ENCODE peak calls at places on chromosomes 13 and 19, in four cellular contexts. Y is cardiac muscle cell, L is breast epithelium, A is MM.1S. O is an unnamed sample.
A peak's percentile ranks its signal among the peaks of the same experiment; 100 is the strongest.

GRCh38 chr19:56562766-56563165 is 4.5 kb upstream of the ZNF470 start:
- DNase-seq in Y (no peak), L (no peak), A (no peak), O (no peak)

GRCh38 chr13:102913924-102914628 is 68.2 kb downstream of the ERCC5 start:
- DNase-seq in Y (no peak), L (peak; percentile 47), A (no peak), O (no peak)

GRCh38 chr19:38245826-38246498 is 10.2 kb downstream of the PPP1R14A start:
- DNase-seq in Y (no peak), L (peak; percentile 41), A (no peak), O (no peak)

GRCh38 chr19:15216363-15216762 is 15.6 kb upstream of the NOTCH3 start:
- DNase-seq in Y (no peak), L (no peak), A (no peak), O (no peak)

GRCh38 chr19:33404916-33405315 is 31.4 kb downstream of the CEBPG start:
- DNase-seq in Y (no peak), L (no peak), A (no peak), O (no peak)

GRCh38 chr13:99417151-99417820 is 84.0 kb upstream of the TM9SF2 start:
- DNase-seq in Y (no peak), L (no peak), A (no peak), O (no peak)

GRCh38 chr13:109243311-109243951 is 543.0 kb downstream of the IRS2 start:
- DNase-seq in Y (peak; percentile 53), L (peak; percentile 76), A (no peak), O (no peak)

GRCh38 chr13:35092251-35092650 is 150.2 kb downstream of the NBEA start:
- DNase-seq in Y (no peak), L (no peak), A (no peak), O (no peak)

GRCh38 chr19:51025809-51026553 is 435 bp downstream of the KLK11 start:
- DNase-seq in Y (no peak), L (no peak), A (no peak), O (peak; percentile 30)

GRCh38 chr19:2584002-2584401 is 108.1 kb downstream of the GADD45B start:
- DNase-seq in Y (no peak), L (no peak), A (no peak), O (no peak)

GRCh38 chr19:45492627-45493470 is 4.0 kb downstream of the RTN2 start:
- DNase-seq in Y (peak; percentile 90), L (peak; percentile 66), A (no peak), O (no peak)

GRCh38 chr13:27973956-27974662 is 5.0 kb upstream of the CDX2 start:
- DNase-seq in Y (no peak), L (no peak), A (no peak), O (no peak)

GRCh38 chr13:34104853-34105252 is 286.9 kb downstream of the RFC3 start:
- DNase-seq in Y (no peak), L (no peak), A (no peak), O (no peak)

GRCh38 chr13:73167046-73167820 is 108.4 kb downstream of the KLF5 start:
- DNase-seq in Y (no peak), L (no peak), A (no peak), O (no peak)

GRCh38 chr13:37175996-37176395 is 70.5 kb upstream of the CSNK1A1L start:
- DNase-seq in Y (no peak), L (no peak), A (no peak), O (no peak)

GRCh38 chr13:88623150-88623549 is 952.0 kb downstream of the SLITRK5 start:
- DNase-seq in Y (no peak), L (no peak), A (no peak), O (no peak)

GRCh38 chr13:97274782-97275252 is 52.7 kb downstream of the MBNL2 start:
- DNase-seq in Y (no peak), L (no peak), A (no peak), O (no peak)

GRCh38 chr19:28862238-28862637 is 350.7 kb downstream of the UQCRFS1 start:
- DNase-seq in Y (no peak), L (no peak), A (no peak), O (no peak)

GRCh38 chr13:49218493-49219051 is 1.6 kb upstream of the MLNR start:
- DNase-seq in Y (peak; percentile 18), L (no peak), A (no peak), O (no peak)

GRCh38 chr13:76512676-76513277 is 373.4 kb downstream of the KCTD12 start:
- DNase-seq in Y (no peak), L (no peak), A (no peak), O (no peak)

GRCh38 chr13:39897636-39898035 is 242.2 kb downstream of the COG6 start:
- DNase-seq in Y (no peak), L (no peak), A (no peak), O (no peak)

GRCh38 chr19:7705387-7706187 is 3.7 kb upstream of the FCER2 start:
- DNase-seq in Y (no peak), L (peak; percentile 18), A (no peak), O (no peak)

GRCh38 chr13:30862707-30863106 is 43.4 kb upstream of the MEDAG start:
- DNase-seq in Y (no peak), L (peak; percentile 51), A (no peak), O (no peak)

GRCh38 chr19:32322541-32322940 is 22.9 kb upstream of the ZNF507 start:
- DNase-seq in Y (no peak), L (no peak), A (no peak), O (no peak)

GRCh38 chr19:32330149-32330548 is 15.3 kb upstream of the ZNF507 start:
- DNase-seq in Y (peak; percentile 41), L (no peak), A (no peak), O (no peak)

GRCh38 chr19:32318884-32319520 is 26.4 kb upstream of the ZNF507 start:
- DNase-seq in Y (peak; percentile 42), L (no peak), A (no peak), O (no peak)

DNA sequence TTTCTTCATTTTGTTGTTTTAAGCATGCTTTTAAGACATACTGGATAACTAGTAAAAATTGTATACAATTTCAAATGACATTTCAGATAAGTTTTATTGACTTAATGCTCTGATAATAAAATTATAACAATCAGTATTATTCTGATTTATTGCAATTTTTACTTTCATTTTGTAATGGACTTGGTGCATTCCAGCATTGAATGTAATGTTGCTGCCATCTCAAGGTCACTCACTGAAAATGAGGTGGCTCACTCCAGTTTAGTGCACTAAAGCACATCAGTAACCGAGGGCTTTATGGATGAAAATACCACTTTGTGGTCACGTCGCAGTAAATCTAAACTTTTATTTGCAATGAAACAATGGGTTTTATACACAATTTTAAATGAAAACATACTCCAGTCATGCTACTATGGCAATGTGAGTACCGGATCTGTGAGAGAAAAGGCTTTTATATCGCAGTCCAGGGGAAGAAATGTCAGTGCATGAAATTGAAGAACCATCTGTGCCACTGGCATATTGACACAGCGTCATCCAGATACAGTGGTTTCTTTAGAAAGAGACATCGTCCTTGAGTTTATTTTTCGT is 20.7 kb upstream of the ZNF507 start:
- DNase-seq in Y (no peak), L (no peak), A (peak; percentile 45), O (no peak)
- TF ChIP-seq CTCF in Y (peak; percentile 31), L (no peak), A (peak; percentile 32), O (no peak)

DNA sequence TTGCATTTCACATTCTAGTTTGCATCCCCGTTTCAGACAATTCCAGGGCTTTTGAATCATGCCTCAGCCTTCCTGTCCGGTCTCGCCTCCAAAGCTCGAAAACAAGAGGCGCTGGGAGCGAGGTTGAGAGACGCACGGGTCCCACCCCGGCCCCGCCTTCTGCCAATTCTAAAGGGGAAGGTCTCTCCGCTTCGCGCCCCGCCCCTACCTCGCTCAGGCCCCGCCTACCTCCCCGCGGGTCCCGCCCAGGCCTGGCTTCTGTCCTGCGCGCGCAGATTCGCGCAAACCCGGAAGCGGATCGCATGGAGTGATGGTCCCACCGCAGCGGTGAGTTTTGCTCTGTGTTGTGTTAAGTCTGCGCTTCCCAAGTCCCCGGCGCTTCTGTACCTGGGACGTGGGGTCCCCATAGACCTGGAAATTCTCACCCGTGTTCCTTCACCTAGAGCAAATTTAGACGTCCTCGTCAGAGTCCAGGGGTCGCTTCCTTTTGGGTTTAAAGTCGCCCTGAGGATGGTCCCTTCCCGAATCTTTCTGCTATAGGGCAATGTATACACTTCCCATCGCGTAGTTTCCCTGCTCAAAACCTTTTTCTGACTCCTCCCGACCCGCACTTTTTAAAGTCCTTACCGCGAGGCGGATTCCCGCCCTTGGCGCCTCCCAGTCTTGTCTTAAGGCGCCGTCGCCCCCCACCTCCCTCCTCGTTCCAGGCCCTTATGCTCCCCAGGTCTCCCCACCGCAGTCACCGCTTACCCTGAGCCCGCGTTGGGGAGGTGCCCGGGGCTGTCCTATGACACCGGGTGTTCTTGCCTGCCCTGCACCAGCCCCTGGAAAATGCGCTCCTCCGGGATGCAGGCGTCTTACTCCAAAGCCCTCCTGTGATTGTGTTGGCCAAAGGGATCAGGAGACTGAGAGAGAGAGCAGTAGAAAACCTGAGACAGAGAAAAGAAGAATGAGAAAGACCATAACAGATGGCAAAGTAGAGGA is at the start of gene ZNF845:
- DNase-seq in Y (peak; percentile 93), L (peak; percentile 91), A (peak; percentile 63), O (peak; percentile 94)
- H3K27ac ChIP-seq in Y (peak within 1 kb of the TSS; percentile 49), L (peak within 1 kb of the TSS; percentile 57), A (no peak within 1 kb of the TSS), O (no peak within 1 kb of the TSS)

GRCh38 chr19:9913237-9914000 is 22.9 kb downstream of the OLFM2 start:
- DNase-seq in Y (peak; percentile 71), L (no peak), A (no peak), O (no peak)

GRCh38 chr19:9914001-9914314 is 22.4 kb downstream of the OLFM2 start:
- DNase-seq in Y (no peak), L (no peak), A (no peak), O (peak; percentile 67)

GRCh38 chr19:9916719-9917118 is 19.6 kb downstream of the OLFM2 start:
- DNase-seq in Y (no peak), L (no peak), A (no peak), O (no peak)

GRCh38 chr19:9912551-9913236 is 23.6 kb downstream of the OLFM2 start:
- DNase-seq in Y (no peak), L (no peak), A (no peak), O (no peak)

GRCh38 chr19:9914315-9915207 is 21.8 kb downstream of the OLFM2 start:
- DNase-seq in Y (peak; percentile 89), L (peak; percentile 58), A (peak; percentile 70), O (peak; percentile 83)
- TF ChIP-seq CTCF in Y (peak; percentile 64), L (no peak), A (peak; percentile 49), O (peak; percentile 36)

GRCh38 chr13:112905990-112906641 is 62.9 kb upstream of the MCF2L start:
- DNase-seq in Y (no peak), L (peak; percentile 54), A (peak; percentile 48), O (no peak)
- H3K27ac ChIP-seq in Y (no peak overlapping the region), L (peak overlapping the region; percentile 67), A (peak overlapping the region; percentile 1), O (no peak overlapping the region)

DNA sequence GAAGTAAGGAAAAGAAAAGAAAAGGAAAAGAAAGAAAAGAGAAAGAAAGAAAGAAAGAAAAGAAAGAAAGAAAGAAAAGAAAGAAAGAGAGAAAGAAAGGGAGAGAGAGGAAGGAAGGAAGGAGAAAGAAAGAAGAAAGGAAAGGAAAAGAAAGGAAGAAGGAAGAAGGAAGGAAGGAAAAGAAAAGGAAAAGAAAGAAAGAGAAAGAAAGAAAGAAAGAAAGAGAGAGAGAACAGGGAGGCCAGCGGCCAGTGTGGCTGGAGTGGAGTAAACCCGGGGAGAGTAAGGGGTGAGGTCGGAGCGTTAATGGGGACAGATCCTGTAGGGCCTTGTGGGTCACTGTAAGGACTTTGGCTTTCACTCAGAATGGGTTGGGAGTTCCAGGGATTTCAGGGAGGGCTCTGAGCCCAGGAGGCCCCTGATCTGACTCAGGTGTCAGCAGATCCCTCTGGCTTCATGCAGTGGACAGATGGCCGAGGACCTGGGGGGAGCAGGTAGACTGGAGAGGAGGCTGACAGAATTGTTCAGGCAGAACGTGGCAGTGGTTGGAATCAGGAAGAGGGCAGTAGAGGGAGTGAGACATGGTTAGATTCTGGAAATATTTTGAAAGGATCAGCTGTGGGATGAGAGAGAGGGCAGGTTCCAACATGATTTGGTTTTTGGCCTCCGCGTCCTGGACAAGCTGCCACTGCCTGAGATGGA is 19.8 kb upstream of the FXYD3 start:
- DNase-seq in Y (no peak), L (peak; percentile 66), A (no peak), O (no peak)
- TF ChIP-seq CTCF in Y (no peak), L (no peak), A (no peak), O (no peak)